ENCODE peak calls at places on chromosome 18, in seven cellular contexts. C, R, G, F, Y, S and Z are unnamed samples.

GRCh38 chr18:435940-436339 is 64.6 kb downstream of the COLEC12 start:
- DNase-seq in Y (no peak), R (no peak), S (no peak), C (no peak), F (peak; percentile 47), G (no peak), Z (no peak)

GRCh38 chr18:31684279-31685096 is at the start of gene B4GALT6:
- DNase-seq in R (no peak), S (no peak), G (peak; percentile 57), Y (peak; percentile 32), F (peak; percentile 43), C (peak; percentile 48), Z (peak; percentile 34)

GRCh38 chr18:75800331-75800648 is 372.8 kb upstream of the SMIM21 start:
- DNase-seq in G (no peak), Y (no peak), F (no peak), R (no peak), C (no peak), S (no peak), Z (no peak)

GRCh38 chr18:64244571-64244970 is 95.7 kb upstream of the LINC00305 start:
- DNase-seq in C (no peak), S (no peak), Y (no peak), G (peak; percentile 32), R (no peak), F (no peak), Z (no peak)

GRCh38 chr18:50829644-50830043 is 9.8 kb upstream of the MRO start:
- DNase-seq in S (no peak), F (no peak), Y (no peak), C (no peak), R (no peak), G (no peak), Z (no peak)

GRCh38 chr18:68713791-68714190 is 1.1 kb downstream of the TMX3 start:
- DNase-seq in Y (no peak), C (peak; percentile 18), S (no peak), G (no peak), F (no peak), R (no peak), Z (peak; percentile 52)

GRCh38 chr18:69885841-69886531 is 61.7 kb downstream of the CD226 start:
- DNase-seq in S (no peak), R (no peak), G (peak; percentile 6), Y (no peak), F (no peak), C (no peak), Z (no peak)

GRCh38 chr18:12659904-12660605 is 2.1 kb upstream of the SPIRE1 start:
- DNase-seq in F (peak; percentile 74), R (no peak), G (peak; percentile 56), Y (no peak), C (peak; percentile 87), S (peak; percentile 44), Z (peak; percentile 82)

GRCh38 chr18:46256078-46256477 is 151.9 kb downstream of the HAUS1 start:
- DNase-seq in C (no peak), G (no peak), Y (no peak), S (no peak), R (no peak), F (no peak), Z (no peak)

GRCh38 chr18:24027156-24027555 is 12.6 kb downstream of the TTC39C start:
- DNase-seq in G (no peak), Y (no peak), R (peak; percentile 29), S (no peak), C (peak; percentile 72), F (peak; percentile 78), Z (peak; percentile 89)

GRCh38 chr18:7566587-7567486 is at the start of gene PTPRM:
- DNase-seq in R (peak; percentile 93), C (peak; percentile 73), G (peak; percentile 89), F (peak; percentile 78), S (no peak), Y (peak; percentile 88), Z (peak; percentile 72)

GRCh38 chr18:76528477-76529432 is 33.7 kb upstream of the ZNF516 start:
- DNase-seq in G (peak; percentile 1), R (no peak), S (no peak), C (peak; percentile 86), F (peak; percentile 36), Y (peak; percentile 39), Z (peak; percentile 61)

GRCh38 chr18:78743078-78743477 is 236.5 kb upstream of the SALL3 start:
- DNase-seq in Y (no peak), F (no peak), C (no peak), S (no peak), R (no peak), G (no peak), Z (no peak)

GRCh38 chr18:11989966-11990380 is 8.7 kb downstream of the IMPA2 start:
- DNase-seq in G (no peak), F (no peak), Y (peak; percentile 86), S (no peak), C (no peak), R (no peak), Z (no peak)

GRCh38 chr18:70288171-70288850 is 534 bp upstream of the SOCS6 start:
- DNase-seq in Y (peak; percentile 49), F (peak; percentile 44), C (peak; percentile 36), R (peak; percentile 52), S (no peak), G (peak; percentile 41), Z (peak; percentile 35)

GRCh38 chr18:56851774-56852173 is 200.6 kb downstream of the WDR7 start:
- DNase-seq in G (no peak), S (no peak), C (no peak), R (no peak), Y (no peak), F (no peak), Z (no peak)

GRCh38 chr18:56314396-56314795 is 324.0 kb downstream of the TXNL1 start:
- DNase-seq in C (no peak), F (no peak), S (no peak), G (no peak), R (no peak), Y (no peak), Z (no peak)

GRCh38 chr18:33804258-33804657 is 226.2 kb downstream of the ASXL3 start:
- DNase-seq in C (peak; percentile 21), R (no peak), G (no peak), S (peak; percentile 5), Y (no peak), F (peak; percentile 65), Z (peak; percentile 48)

GRCh38 chr18:76741346-76741745 is 81.0 kb upstream of the ZNF236 start:
- DNase-seq in G (no peak), Y (no peak), S (no peak), F (no peak), R (no peak), C (no peak), Z (no peak)

GRCh38 chr18:7735194-7735593 is 168.1 kb downstream of the PTPRM start:
- DNase-seq in R (no peak), S (no peak), G (peak; percentile 33), F (no peak), Y (no peak), C (no peak), Z (no peak)

GRCh38 chr18:55405655-55406373 is 182.2 kb downstream of the TCF4 start:
- DNase-seq in S (no peak), C (peak; percentile 94), F (peak; percentile 95), Y (peak; percentile 50), G (no peak), R (peak; percentile 87), Z (peak; percentile 98)

GRCh38 chr18:61466736-61467135 is 133.5 kb downstream of the CDH20 start:
- DNase-seq in R (no peak), G (no peak), C (no peak), Y (no peak), S (no peak), F (no peak), Z (no peak)

GRCh38 chr18:57975805-57976204 is 68.2 kb upstream of the NEDD4L start:
- DNase-seq in Y (no peak), F (no peak), R (no peak), S (no peak), G (no peak), C (no peak), Z (no peak)
- H3K4me3 ChIP-seq in Y (no peak overlapping the region), F (no peak overlapping the region), R (no peak overlapping the region), S (no peak overlapping the region), G (no peak overlapping the region), C (no peak overlapping the region), Z (no peak overlapping the region)

DNA sequence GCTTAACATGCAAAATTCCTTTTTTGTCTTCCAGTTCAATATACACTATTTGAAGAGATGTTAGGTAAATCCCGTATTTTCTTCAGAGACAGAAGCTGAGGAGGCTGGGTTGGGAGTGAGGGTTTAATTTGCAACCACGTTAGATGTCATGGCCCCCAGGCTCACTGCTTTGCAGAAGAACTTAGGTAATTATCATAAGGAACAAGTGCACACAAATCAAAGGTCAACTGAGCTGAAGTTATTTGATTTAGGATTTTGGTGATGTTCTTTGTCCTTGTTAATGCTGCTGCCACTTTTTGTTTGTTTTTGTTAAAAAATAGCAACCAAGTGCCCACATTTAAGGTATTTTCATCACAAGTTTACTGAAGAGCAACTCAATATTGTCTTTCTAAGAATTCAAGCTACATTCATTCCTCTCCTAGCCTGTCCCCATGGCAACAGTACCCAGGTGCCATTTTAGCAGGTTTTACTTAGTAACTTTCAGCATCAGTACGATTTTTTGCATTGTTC is 63.0 kb upstream of the NDUFV2 start:
- DNase-seq in R (no peak), Y (no peak), F (no peak), C (no peak), G (peak; percentile 31), S (no peak), Z (no peak)
- H3K4me3 ChIP-seq in R (no peak overlapping the region), Y (no peak overlapping the region), F (no peak overlapping the region), C (no peak overlapping the region), G (no peak overlapping the region), S (no peak overlapping the region), Z (no peak overlapping the region)

GRCh38 chr18:73777356-73778051 is 370.1 kb downstream of the FBXO15 start:
- DNase-seq in C (no peak), F (no peak), R (no peak), G (no peak), S (no peak), Y (no peak), Z (no peak)

GRCh38 chr18:73780218-73780617 is 367.4 kb downstream of the FBXO15 start:
- DNase-seq in F (no peak), Y (no peak), S (no peak), C (no peak), R (no peak), G (no peak), Z (no peak)

GRCh38 chr18:73778052-73778395 is 369.6 kb downstream of the FBXO15 start:
- DNase-seq in Y (no peak), R (no peak), C (no peak), G (no peak), S (no peak), F (no peak), Z (no peak)

DNA sequence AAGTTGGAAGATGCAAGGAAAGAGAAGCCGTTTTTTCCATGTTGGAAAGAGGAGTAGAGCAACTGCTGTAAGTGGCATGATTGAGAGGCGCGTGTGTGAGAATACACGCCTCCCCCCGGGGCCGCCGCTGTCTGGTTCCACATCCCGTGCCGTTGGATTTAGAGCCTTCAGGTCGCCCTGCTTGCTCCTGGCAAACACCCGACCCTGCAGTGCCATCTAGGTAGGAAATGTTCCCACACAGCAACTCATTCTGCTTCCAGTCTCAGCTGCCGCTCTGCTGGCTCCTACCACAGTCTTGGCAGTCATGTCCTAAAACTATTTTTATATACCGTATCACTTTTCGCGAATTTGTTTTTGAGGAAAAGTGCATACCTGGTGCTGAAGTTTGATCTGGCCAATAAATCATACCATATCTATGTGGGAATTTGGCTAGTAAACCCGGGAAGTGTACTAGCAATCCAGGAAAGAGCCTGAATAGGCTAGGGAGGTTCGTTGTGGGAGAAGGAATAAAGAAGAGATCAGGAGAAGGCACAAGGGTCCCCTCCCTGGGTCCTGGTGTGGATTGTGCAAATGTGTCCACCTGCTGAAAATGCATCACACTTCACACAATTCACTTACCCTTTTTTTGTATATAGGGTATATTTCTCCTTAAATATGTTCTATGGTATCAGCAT is 372.7 kb downstream of the FBXO15 start:
- DNase-seq in Y (peak; percentile 41), C (no peak), S (no peak), R (no peak), F (no peak), G (peak; percentile 1), Z (no peak)
- H3K4me3 ChIP-seq in Y (no peak overlapping the region), C (no peak overlapping the region), S (no peak overlapping the region), R (no peak overlapping the region), F (no peak overlapping the region), G (no peak overlapping the region), Z (no peak overlapping the region)

GRCh38 chr18:8745355-8746014 is 40.1 kb downstream of the MTCL1 start:
- DNase-seq in C (peak; percentile 41), Y (no peak), G (no peak), F (no peak), S (no peak), R (no peak), Z (no peak)
- H3K4me3 ChIP-seq in C (no peak overlapping the region), Y (no peak overlapping the region), G (no peak overlapping the region), F (no peak overlapping the region), S (no peak overlapping the region), R (no peak overlapping the region), Z (no peak overlapping the region)